ENCODE peak calls at places on chromosomes 12 and 14, in ten cellular contexts. L is pons; D is Right ventricle myocardium superior; K is NCI-H1105; B is fibroblast of the aortic adventitia; O is activated CD4-positive, CD25-positive, alpha-beta regulatory T cell; R is left colon; S is A172; U is left lung; Z is NCI-H1092. H is an unnamed sample.

GRCh38 chr14:88005050-88005481 is at the start of gene GPR65:
- DNase-seq in B (peak; percentile 16), O (no peak), S (no peak), U (no peak), Z (no peak), K (no peak), R (no peak), D (no peak), L (peak; percentile 68), H (no peak)

GRCh38 chr14:73612339-73613045 is at the start of gene ACOT6:
- DNase-seq in S (peak; percentile 67), D (peak; percentile 87), B (peak; percentile 62), R (peak; percentile 63), K (peak; percentile 40), Z (peak; percentile 6), O (peak; percentile 56), L (peak; percentile 12), U (peak; percentile 88), H (peak; percentile 79)

GRCh38 chr12:87995581-87996178 is 33.5 kb downstream of the C12orf50 start:
- DNase-seq in D (no peak), U (no peak), K (peak; percentile 71), S (peak; percentile 63), B (peak; percentile 80), Z (peak; percentile 15), O (no peak), R (peak; percentile 27), L (peak; percentile 79), H (peak; percentile 68)

GRCh38 chr14:59997496-59997895 is 77.6 kb downstream of the LRRC9 start:
- DNase-seq in L (no peak), R (no peak), O (no peak), D (no peak), U (no peak), B (peak; percentile 26), K (peak; percentile 21), S (no peak), Z (no peak), H (no peak)

GRCh38 chr14:101367421-101368261 is 193.7 kb upstream of the DIO3 start:
- DNase-seq in L (no peak), O (no peak), B (no peak), D (peak; percentile 35), Z (no peak), S (no peak), U (no peak), K (no peak), R (no peak), H (no peak)

GRCh38 chr12:59834659-59835474 is 239.0 kb downstream of the SLC16A7 start:
- DNase-seq in L (peak; percentile 37), Z (no peak), D (no peak), S (peak; percentile 21), R (no peak), U (no peak), K (no peak), O (no peak), B (peak; percentile 62), H (no peak)

GRCh38 chr12:19759229-19759628 is 319.9 kb downstream of the AEBP2 start:
- DNase-seq in R (no peak), B (peak; percentile 92), O (no peak), L (no peak), Z (no peak), K (no peak), S (peak; percentile 53), U (no peak), D (no peak), H (no peak)

GRCh38 chr14:51967521-51967920 is 21.8 kb upstream of the RTRAF start:
- DNase-seq in D (no peak), U (no peak), L (no peak), O (no peak), S (no peak), K (no peak), B (no peak), R (no peak), Z (no peak), H (no peak)

GRCh38 chr12:95805864-95806669 is 15.5 kb upstream of the NTN4 start:
- DNase-seq in R (no peak), Z (no peak), O (no peak), S (peak; percentile 84), L (no peak), K (no peak), B (peak; percentile 98), U (no peak), D (no peak), H (peak; percentile 29)

GRCh38 chr14:102213984-102214658 is 74.4 kb downstream of the WDR20 start:
- DNase-seq in L (no peak), Z (no peak), R (no peak), O (no peak), S (no peak), D (no peak), U (peak; percentile 73), B (no peak), K (no peak), H (no peak)

GRCh38 chr14:22598099-22598895 is at the start of gene ABHD4:
- DNase-seq in D (peak; percentile 92), L (peak; percentile 75), S (peak; percentile 16), B (peak; percentile 64), U (peak; percentile 97), O (peak; percentile 8), R (peak; percentile 86), K (peak; percentile 39), Z (peak; percentile 53), H (peak; percentile 94)

GRCh38 chr12:9735601-9736000 is 2.7 kb upstream of the CLECL1 start:
- DNase-seq in O (no peak), B (no peak), S (no peak), R (no peak), D (no peak), Z (no peak), K (no peak), L (no peak), U (no peak), H (no peak)

GRCh38 chr14:101187816-101188570 is 284.5 kb upstream of the RTL1 start:
- DNase-seq in B (no peak), L (no peak), U (no peak), R (no peak), Z (no peak), K (no peak), S (no peak), D (no peak), O (no peak), H (no peak)

GRCh38 chr12:117361312-117361670 is at the start of gene NOS1:
- DNase-seq in K (no peak), S (no peak), B (no peak), O (no peak), Z (no peak), R (no peak), U (no peak), D (no peak), L (no peak), H (no peak)

GRCh38 chr12:20101046-20101445 is 267.3 kb upstream of the PDE3A start:
- DNase-seq in R (no peak), D (peak; percentile 70), B (no peak), K (no peak), U (no peak), S (no peak), Z (no peak), O (no peak), L (no peak), H (peak; percentile 44)

GRCh38 chr14:61322011-61322798 is 826 bp downstream of the PRKCH start:
- DNase-seq in K (no peak), D (peak; percentile 64), S (no peak), R (peak; percentile 67), O (no peak), U (peak; percentile 86), B (no peak), L (no peak), Z (no peak), H (peak; percentile 76)

GRCh38 chr14:68509188-68509953 is 283.5 kb downstream of the ZFP36L1 start:
- DNase-seq in R (no peak), L (no peak), S (no peak), B (no peak), D (no peak), U (no peak), Z (no peak), O (no peak), K (no peak), H (no peak)

GRCh38 chr12:89179245-89179644 is 173.1 kb downstream of the DUSP6 start:
- DNase-seq in U (no peak), B (no peak), S (no peak), R (no peak), Z (no peak), D (no peak), L (no peak), K (no peak), O (no peak), H (no peak)

GRCh38 chr12:116381744-116382455 is 104.4 kb upstream of the MED13L start:
- DNase-seq in B (peak; percentile 95), D (no peak), K (no peak), Z (no peak), S (peak; percentile 94), U (no peak), R (no peak), O (no peak), L (no peak), H (no peak)

GRCh38 chr12:12442548-12443071 is 85.7 kb downstream of the BORCS5 start:
- DNase-seq in U (no peak), O (no peak), S (peak; percentile 22), R (no peak), K (no peak), L (no peak), Z (no peak), D (no peak), B (peak; percentile 81), H (no peak)

GRCh38 chr14:51219473-51220448 is 20.3 kb upstream of the TMX1 start:
- DNase-seq in O (no peak), D (no peak), R (no peak), K (peak; percentile 36), S (peak; percentile 6), L (peak; percentile 66), Z (no peak), B (peak; percentile 75), U (no peak), H (no peak)

GRCh38 chr12:69459477-69459876 is 10.7 kb upstream of the FRS2 start:
- DNase-seq in Z (no peak), O (no peak), R (no peak), S (no peak), D (no peak), K (no peak), B (no peak), U (no peak), L (peak; percentile 97), H (no peak)

GRCh38 chr14:95199298-95199983 is 42.1 kb upstream of the DICER1 start:
- DNase-seq in K (no peak), S (no peak), L (no peak), Z (no peak), R (no peak), O (no peak), D (no peak), B (no peak), U (no peak), H (no peak)

GRCh38 chr12:39541471-39541870 is 78.1 kb downstream of the ABCD2 start:
- DNase-seq in R (no peak), L (no peak), S (no peak), D (no peak), Z (no peak), U (no peak), O (no peak), K (no peak), B (no peak), H (no peak)

GRCh38 chr12:53205747-53206146 is 1.3 kb downstream of the ITGB7 start:
- DNase-seq in R (peak; percentile 51), S (peak; percentile 70), U (no peak), L (no peak), O (peak; percentile 18), Z (no peak), K (no peak), B (peak; percentile 84), D (peak; percentile 45), H (no peak)

GRCh38 chr12:43120189-43120588 is 431.8 kb downstream of the ADAMTS20 start:
- DNase-seq in R (no peak), D (no peak), U (no peak), B (no peak), Z (no peak), L (no peak), O (no peak), S (no peak), K (no peak), H (no peak)

GRCh38 chr14:30756594-30756993 is 117.8 kb upstream of the COCH start:
- DNase-seq in K (no peak), R (no peak), Z (no peak), U (no peak), S (no peak), L (peak; percentile 7), B (no peak), D (no peak), O (no peak), H (no peak)

GRCh38 chr14:104318558-104319488 is 180.4 kb downstream of the KIF26A start:
- DNase-seq in U (peak; percentile 65), O (no peak), L (no peak), R (peak; percentile 25), D (peak; percentile 66), S (no peak), K (no peak), Z (no peak), B (no peak), H (peak; percentile 74)

H was measured in right cardiac atrium.